ENCODE peak calls at places on chromosome 17, in five cellular contexts. One of them, this sample, is unnamed.
A peak's percentile ranks its signal among the peaks of the same experiment; 100 is the strongest.

GRCh38 chr17:34609210-34609609 is 29.8 kb downstream of the TMEM132E start:
- DNase-seq in SK-N-SH: no peak
- DNase-seq in fibroblast of the aortic adventitia: no peak
- DNase-seq in hepatocyte: no peak
- DNase-seq in CD8-positive, alpha-beta T cell: no peak
- DNase-seq in this sample: no peak

GRCh38 chr17:66904760-66905637 is 59.5 kb upstream of the CACNG4 start:
- DNase-seq in fibroblast of the aortic adventitia: peak; percentile 84
- DNase-seq in SK-N-SH: peak; percentile 81
- DNase-seq in CD8-positive, alpha-beta T cell: no peak
- DNase-seq in hepatocyte: peak; percentile 53
- DNase-seq in this sample: no peak

GRCh38 chr17:4566785-4567184 is 6.4 kb upstream of the GGT6 start:
- DNase-seq in hepatocyte: peak; percentile 84
- DNase-seq in CD8-positive, alpha-beta T cell: no peak
- DNase-seq in fibroblast of the aortic adventitia: peak; percentile 52
- DNase-seq in SK-N-SH: peak; percentile 81
- DNase-seq in this sample: no peak

GRCh38 chr17:52709724-52710123 is 551.2 kb upstream of the CA10 start:
- DNase-seq in hepatocyte: no peak
- DNase-seq in CD8-positive, alpha-beta T cell: no peak
- DNase-seq in SK-N-SH: no peak
- DNase-seq in fibroblast of the aortic adventitia: no peak
- DNase-seq in this sample: no peak

GRCh38 chr17:42243493-42243982 is 32.7 kb downstream of the STAT5B start:
- DNase-seq in hepatocyte: no peak
- DNase-seq in fibroblast of the aortic adventitia: no peak
- DNase-seq in CD8-positive, alpha-beta T cell: no peak
- DNase-seq in SK-N-SH: no peak
- DNase-seq in this sample: no peak

GRCh38 chr17:18916816-18917496 is 35.0 kb upstream of the SLC5A10 start:
- DNase-seq in hepatocyte: no peak
- DNase-seq in CD8-positive, alpha-beta T cell: no peak
- DNase-seq in fibroblast of the aortic adventitia: peak; percentile 10
- DNase-seq in SK-N-SH: no peak
- DNase-seq in this sample: peak; percentile 32

GRCh38 chr17:11279776-11280344 is 38.8 kb downstream of the SHISA6 start:
- DNase-seq in hepatocyte: no peak
- DNase-seq in CD8-positive, alpha-beta T cell: no peak
- DNase-seq in fibroblast of the aortic adventitia: no peak
- DNase-seq in SK-N-SH: no peak
- DNase-seq in this sample: no peak

GRCh38 chr17:43940630-43941029 is 1.6 kb downstream of the PPY start:
- DNase-seq in fibroblast of the aortic adventitia: peak; percentile 16
- DNase-seq in SK-N-SH: peak; percentile 81
- DNase-seq in CD8-positive, alpha-beta T cell: no peak
- DNase-seq in hepatocyte: peak; percentile 66
- DNase-seq in this sample: no peak

GRCh38 chr17:10031606-10032005 is 126.5 kb upstream of the RCVRN start:
- DNase-seq in SK-N-SH: no peak
- DNase-seq in CD8-positive, alpha-beta T cell: no peak
- DNase-seq in hepatocyte: no peak
- DNase-seq in fibroblast of the aortic adventitia: no peak
- DNase-seq in this sample: no peak

GRCh38 chr17:16977932-16978331 is 6.0 kb upstream of the TNFRSF13B start:
- DNase-seq in SK-N-SH: no peak
- DNase-seq in fibroblast of the aortic adventitia: no peak
- DNase-seq in hepatocyte: no peak
- DNase-seq in CD8-positive, alpha-beta T cell: no peak
- DNase-seq in this sample: peak; percentile 40

GRCh38 chr17:74547736-74548135 is 1.8 kb upstream of the CD300C start:
- DNase-seq in CD8-positive, alpha-beta T cell: no peak
- DNase-seq in fibroblast of the aortic adventitia: no peak
- DNase-seq in hepatocyte: no peak
- DNase-seq in SK-N-SH: no peak
- DNase-seq in this sample: no peak

GRCh38 chr17:64196626-64197025 is 66.4 kb downstream of the TEX2 start:
- DNase-seq in CD8-positive, alpha-beta T cell: no peak
- DNase-seq in hepatocyte: no peak
- DNase-seq in fibroblast of the aortic adventitia: peak; percentile 76
- DNase-seq in SK-N-SH: no peak
- DNase-seq in this sample: no peak

GRCh38 chr17:34443832-34444469 is 80.9 kb upstream of the CCL1 start:
- DNase-seq in CD8-positive, alpha-beta T cell: no peak
- DNase-seq in SK-N-SH: peak; percentile 76
- DNase-seq in hepatocyte: peak; percentile 25
- DNase-seq in fibroblast of the aortic adventitia: no peak
- DNase-seq in this sample: no peak

GRCh38 chr17:75776399-75777242 is 8.0 kb upstream of the UNK start:
- DNase-seq in SK-N-SH: no peak
- DNase-seq in fibroblast of the aortic adventitia: peak; percentile 40
- DNase-seq in CD8-positive, alpha-beta T cell: peak; percentile 37
- DNase-seq in hepatocyte: peak; percentile 60
- DNase-seq in this sample: no peak

GRCh38 chr17:41811549-41812175 is at the start of gene P3H4:
- DNase-seq in SK-N-SH: peak; percentile 94
- DNase-seq in hepatocyte: peak; percentile 93
- DNase-seq in fibroblast of the aortic adventitia: peak; percentile 74
- DNase-seq in CD8-positive, alpha-beta T cell: peak; percentile 72
- DNase-seq in this sample: no peak

GRCh38 chr17:66967867-66968543 is 3.5 kb downstream of the CACNG4 start:
- DNase-seq in SK-N-SH: no peak
- DNase-seq in CD8-positive, alpha-beta T cell: no peak
- DNase-seq in fibroblast of the aortic adventitia: no peak
- DNase-seq in hepatocyte: no peak
- DNase-seq in this sample: no peak

GRCh38 chr17:81991684-81992513 is 14.5 kb downstream of the ASPSCR1 start:
- DNase-seq in fibroblast of the aortic adventitia: peak; percentile 62
- DNase-seq in SK-N-SH: peak; percentile 81
- DNase-seq in CD8-positive, alpha-beta T cell: no peak
- DNase-seq in hepatocyte: peak; percentile 79
- DNase-seq in this sample: peak; percentile 29

GRCh38 chr17:63029520-63029919 is 63.5 kb downstream of the TANC2 start:
- DNase-seq in hepatocyte: no peak
- DNase-seq in CD8-positive, alpha-beta T cell: no peak
- DNase-seq in fibroblast of the aortic adventitia: peak; percentile 69
- DNase-seq in SK-N-SH: no peak
- DNase-seq in this sample: no peak

GRCh38 chr17:58320570-58321323 is 7.8 kb downstream of the TSPOAP1 start:
- DNase-seq in CD8-positive, alpha-beta T cell: no peak
- DNase-seq in hepatocyte: no peak
- DNase-seq in fibroblast of the aortic adventitia: no peak
- DNase-seq in SK-N-SH: no peak
- DNase-seq in this sample: no peak

GRCh38 chr17:77002103-77003045 is 134.2 kb downstream of the MGAT5B start:
- DNase-seq in fibroblast of the aortic adventitia: peak; percentile 38
- DNase-seq in SK-N-SH: peak; percentile 59
- DNase-seq in hepatocyte: peak; percentile 78
- DNase-seq in CD8-positive, alpha-beta T cell: no peak
- DNase-seq in this sample: peak; percentile 11

GRCh38 chr17:11848330-11848729 is 148.9 kb downstream of the ZNF18 start:
- DNase-seq in SK-N-SH: no peak
- DNase-seq in CD8-positive, alpha-beta T cell: no peak
- DNase-seq in fibroblast of the aortic adventitia: no peak
- DNase-seq in hepatocyte: no peak
- DNase-seq in this sample: no peak

GRCh38 chr17:40251576-40251975 is 32.5 kb downstream of the WIPF2 start:
- DNase-seq in SK-N-SH: no peak
- DNase-seq in hepatocyte: peak; percentile 78
- DNase-seq in CD8-positive, alpha-beta T cell: no peak
- DNase-seq in fibroblast of the aortic adventitia: peak; percentile 82
- DNase-seq in this sample: peak; percentile 80

GRCh38 chr17:63423963-63424362 is 22.1 kb downstream of the CYB561 start:
- DNase-seq in SK-N-SH: no peak
- DNase-seq in fibroblast of the aortic adventitia: no peak
- DNase-seq in CD8-positive, alpha-beta T cell: no peak
- DNase-seq in hepatocyte: no peak
- DNase-seq in this sample: no peak

GRCh38 chr17:4175921-4176802 is 33.2 kb downstream of the CYB5D2 start:
- DNase-seq in fibroblast of the aortic adventitia: no peak
- DNase-seq in SK-N-SH: no peak
- DNase-seq in hepatocyte: no peak
- DNase-seq in CD8-positive, alpha-beta T cell: peak; percentile 58
- DNase-seq in this sample: peak; percentile 67

GRCh38 chr17:74776990-74777389 is 845 bp upstream of the NAT9 start:
- DNase-seq in SK-N-SH: no peak
- DNase-seq in hepatocyte: no peak
- DNase-seq in CD8-positive, alpha-beta T cell: no peak
- DNase-seq in fibroblast of the aortic adventitia: no peak
- DNase-seq in this sample: no peak

GRCh38 chr17:61399131-61400057 is at the start of gene TBX2:
- DNase-seq in hepatocyte: peak; percentile 87
- DNase-seq in fibroblast of the aortic adventitia: peak; percentile 94
- DNase-seq in CD8-positive, alpha-beta T cell: no peak
- DNase-seq in SK-N-SH: peak; percentile 98
- DNase-seq in this sample: no peak

GRCh38 chr17:13542612-13543011 is 59.1 kb downstream of the HS3ST3A1 start:
- DNase-seq in fibroblast of the aortic adventitia: no peak
- DNase-seq in hepatocyte: no peak
- DNase-seq in SK-N-SH: no peak
- DNase-seq in CD8-positive, alpha-beta T cell: no peak
- DNase-seq in this sample: no peak

GRCh38 chr17:13544292-13544691 is 57.4 kb downstream of the HS3ST3A1 start:
- DNase-seq in hepatocyte: peak; percentile 69
- DNase-seq in SK-N-SH: no peak
- DNase-seq in fibroblast of the aortic adventitia: peak; percentile 98
- DNase-seq in CD8-positive, alpha-beta T cell: no peak
- DNase-seq in this sample: peak; percentile 85

GRCh38 chr17:13541032-13541480 is 60.7 kb downstream of the HS3ST3A1 start:
- DNase-seq in SK-N-SH: no peak
- DNase-seq in hepatocyte: peak; percentile 30
- DNase-seq in fibroblast of the aortic adventitia: peak; percentile 100
- DNase-seq in CD8-positive, alpha-beta T cell: no peak
- DNase-seq in this sample: peak; percentile 83

GRCh38 chr17:13545941-13546340 is 55.8 kb downstream of the HS3ST3A1 start:
- DNase-seq in CD8-positive, alpha-beta T cell: no peak
- DNase-seq in SK-N-SH: no peak
- DNase-seq in hepatocyte: no peak
- DNase-seq in fibroblast of the aortic adventitia: no peak
- DNase-seq in this sample: no peak

DNA sequence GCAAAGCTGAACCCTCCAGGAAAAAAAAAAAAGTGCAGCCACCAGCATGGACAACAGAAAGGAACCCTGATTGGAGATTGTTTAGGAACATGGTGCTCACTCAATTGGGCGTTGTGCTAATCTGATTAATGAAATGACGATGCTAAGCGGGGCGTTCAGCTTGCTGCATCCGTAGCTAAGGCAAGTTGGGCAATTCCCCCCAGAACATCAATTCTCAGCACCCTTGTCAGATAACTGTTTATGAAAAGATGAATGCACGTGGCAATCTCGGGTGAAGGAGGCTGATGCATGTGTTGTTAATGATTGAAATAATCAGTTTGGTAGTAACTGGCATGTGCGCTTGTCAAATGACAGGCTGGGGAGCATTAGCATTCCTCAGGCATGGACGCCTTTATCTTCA is 57.0 kb downstream of the HS3ST3A1 start:
- DNase-seq in CD8-positive, alpha-beta T cell: no peak
- DNase-seq in SK-N-SH: no peak
- DNase-seq in hepatocyte: no peak
- DNase-seq in fibroblast of the aortic adventitia: no peak
- DNase-seq in this sample: no peak
- H3K4me3 ChIP-seq in CD8-positive, alpha-beta T cell: no peak overlapping the region
- H3K4me3 ChIP-seq in SK-N-SH: peak overlapping the region; percentile 18
- H3K4me3 ChIP-seq in hepatocyte: no peak overlapping the region
- H3K4me3 ChIP-seq in fibroblast of the aortic adventitia: no peak overlapping the region
- H3K4me3 ChIP-seq in this sample: no peak overlapping the region

GRCh38 chr17:65573283-65573603 is 11.8 kb upstream of the AXIN2 start:
- DNase-seq in fibroblast of the aortic adventitia: no peak
- DNase-seq in hepatocyte: no peak
- DNase-seq in CD8-positive, alpha-beta T cell: no peak
- DNase-seq in SK-N-SH: no peak
- DNase-seq in this sample: no peak
- TF ChIP-seq CTCF in fibroblast of the aortic adventitia: no peak
- TF ChIP-seq CTCF in hepatocyte: no peak
- TF ChIP-seq CTCF in CD8-positive, alpha-beta T cell: no peak
- TF ChIP-seq CTCF in SK-N-SH: no peak
- TF ChIP-seq CTCF in this sample: no peak

GRCh38 chr17:38447502-38448095 is 19.3 kb downstream of the ARHGAP23 start:
- DNase-seq in fibroblast of the aortic adventitia: no peak
- DNase-seq in CD8-positive, alpha-beta T cell: no peak
- DNase-seq in SK-N-SH: no peak
- DNase-seq in hepatocyte: no peak
- DNase-seq in this sample: no peak
- H3K4me3 ChIP-seq in fibroblast of the aortic adventitia: no peak overlapping the region
- H3K4me3 ChIP-seq in CD8-positive, alpha-beta T cell: no peak overlapping the region
- H3K4me3 ChIP-seq in SK-N-SH: no peak overlapping the region
- H3K4me3 ChIP-seq in hepatocyte: no peak overlapping the region
- H3K4me3 ChIP-seq in this sample: no peak overlapping the region

GRCh38 chr17:79027925-79028491 is 4.0 kb downstream of the C1QTNF1 start:
- DNase-seq in fibroblast of the aortic adventitia: peak; percentile 65
- DNase-seq in SK-N-SH: peak; percentile 92
- DNase-seq in CD8-positive, alpha-beta T cell: no peak
- DNase-seq in hepatocyte: no peak
- DNase-seq in this sample: no peak

GRCh38 chr17:79027274-79027924 is 3.4 kb downstream of the C1QTNF1 start:
- DNase-seq in fibroblast of the aortic adventitia: no peak
- DNase-seq in CD8-positive, alpha-beta T cell: no peak
- DNase-seq in SK-N-SH: peak; percentile 90
- DNase-seq in hepatocyte: peak; percentile 57
- DNase-seq in this sample: no peak

GRCh38 chr17:79026345-79027273 is 2.6 kb downstream of the C1QTNF1 start:
- DNase-seq in hepatocyte: no peak
- DNase-seq in fibroblast of the aortic adventitia: peak; percentile 65
- DNase-seq in SK-N-SH: peak; percentile 64
- DNase-seq in CD8-positive, alpha-beta T cell: no peak
- DNase-seq in this sample: peak; percentile 72

GRCh38 chr17:79029327-79030009 is 5.5 kb downstream of the C1QTNF1 start:
- DNase-seq in fibroblast of the aortic adventitia: no peak
- DNase-seq in hepatocyte: no peak
- DNase-seq in SK-N-SH: no peak
- DNase-seq in CD8-positive, alpha-beta T cell: no peak
- DNase-seq in this sample: no peak

DNA sequence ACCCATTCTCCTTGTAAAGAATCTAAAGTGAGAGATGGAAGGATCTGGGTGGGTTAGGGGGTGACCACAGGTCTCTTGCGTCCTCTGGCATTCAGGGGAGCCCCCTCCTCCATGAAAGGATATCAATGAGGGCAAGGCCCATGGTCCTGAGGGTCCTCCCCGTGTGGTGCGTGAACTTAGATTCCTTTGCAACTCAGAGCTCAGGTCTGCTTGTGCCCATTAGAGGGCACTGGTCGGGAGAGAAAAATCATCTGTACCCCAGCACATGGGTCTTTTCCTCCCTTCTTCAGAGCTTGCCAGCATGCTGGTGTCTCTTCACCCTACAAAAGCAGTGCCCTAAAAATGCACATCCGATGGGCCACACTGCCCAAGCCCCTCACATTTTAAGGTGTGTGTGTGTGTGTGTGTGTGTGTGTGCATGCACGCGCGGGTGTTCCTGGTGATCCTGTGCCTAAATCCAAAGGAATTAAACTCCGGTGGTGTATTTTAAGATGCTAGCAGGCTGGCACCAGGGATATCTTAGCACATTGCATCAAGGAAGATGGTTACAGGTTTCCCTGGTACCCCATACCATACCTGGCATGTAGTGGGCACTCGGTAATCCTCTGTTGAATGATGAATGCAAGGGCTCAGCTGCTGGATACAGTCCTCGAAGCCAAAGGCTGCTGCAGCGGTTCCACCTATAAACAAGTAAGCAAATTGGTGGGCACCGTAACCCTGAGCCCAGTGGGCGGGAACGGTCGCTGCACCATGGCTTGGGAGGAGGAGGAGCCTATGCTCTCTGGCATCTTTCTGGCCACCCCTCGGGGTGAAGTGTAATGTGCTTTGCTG is 4.7 kb downstream of the C1QTNF1 start:
- DNase-seq in fibroblast of the aortic adventitia: no peak
- DNase-seq in CD8-positive, alpha-beta T cell: no peak
- DNase-seq in SK-N-SH: peak; percentile 66
- DNase-seq in hepatocyte: no peak
- DNase-seq in this sample: no peak
- TF ChIP-seq CTCF in fibroblast of the aortic adventitia: peak; percentile 31
- TF ChIP-seq CTCF in CD8-positive, alpha-beta T cell: no peak
- TF ChIP-seq CTCF in SK-N-SH: peak; percentile 56
- TF ChIP-seq CTCF in hepatocyte: peak; percentile 25
- TF ChIP-seq CTCF in this sample: peak; percentile 36